ENCODE peak calls at places on chromosomes 12 and 14, in eight cellular contexts. K is DMS153, M is ELR, F is putamen, I is germinal center, N is thoracic aorta, B is EL, A is nephron progenitor cell. D is an unnamed sample.
A peak's percentile ranks its signal among the peaks of the same experiment; 100 is the strongest.

GRCh38 chr12:82527165-82527780 is 159.4 kb upstream of the TMTC2 start:
- DNase-seq in K (peak; percentile 43), M (peak; percentile 49), F (peak; percentile 86), I (peak; percentile 7), N (no peak), B (peak; percentile 42), A (peak; percentile 45), D (peak; percentile 52)

GRCh38 chr12:101231626-101232025 is 21.6 kb upstream of the SLC5A8 start:
- DNase-seq in K (no peak), M (no peak), F (no peak), I (no peak), N (no peak), B (no peak), A (no peak), D (no peak)

GRCh38 chr14:72777636-72778035 is 116.3 kb downstream of the DPF3 start:
- DNase-seq in K (no peak), M (no peak), F (no peak), I (no peak), N (no peak), B (no peak), A (no peak), D (no peak)

GRCh38 chr14:74244115-74244514 is 4.9 kb downstream of the VSX2 start:
- DNase-seq in K (no peak), M (no peak), F (no peak), I (no peak), N (no peak), B (no peak), A (no peak), D (no peak)

GRCh38 chr14:33908540-33909223 is 42.2 kb downstream of the EGLN3 start:
- DNase-seq in K (no peak), M (no peak), F (no peak), I (no peak), N (no peak), B (no peak), A (no peak), D (no peak)

GRCh38 chr12:94305293-94305957 is 154.2 kb downstream of the CEP83 start:
- DNase-seq in K (peak; percentile 92), M (no peak), F (no peak), I (no peak), N (no peak), B (no peak), A (no peak), D (no peak)

GRCh38 chr14:103819503-103820307 is 27.7 kb downstream of the PPP1R13B start:
- DNase-seq in K (peak; percentile 42), M (no peak), F (no peak), I (no peak), N (no peak), B (no peak), A (peak; percentile 25), D (peak; percentile 60)

GRCh38 chr12:63416788-63417187 is 251.5 kb downstream of the DPY19L2 start:
- DNase-seq in K (no peak), M (no peak), F (no peak), I (no peak), N (no peak), B (no peak), A (no peak), D (no peak)

GRCh38 chr12:39795481-39795880 is 175.9 kb upstream of the ABCD2 start:
- DNase-seq in K (no peak), M (no peak), F (no peak), I (no peak), N (no peak), B (no peak), A (no peak), D (no peak)

GRCh38 chr12:46299846-46300245 is 31.0 kb upstream of the SLC38A1 start:
- DNase-seq in K (peak; percentile 44), M (no peak), F (no peak), I (no peak), N (no peak), B (no peak), A (no peak), D (no peak)

GRCh38 chr14:88129306-88130056 is 124.5 kb downstream of the GPR65 start:
- DNase-seq in K (no peak), M (peak; percentile 39), F (peak; percentile 18), I (no peak), N (peak; percentile 8), B (peak; percentile 76), A (no peak), D (peak; percentile 58)

GRCh38 chr12:54975272-54975671 is 9.3 kb downstream of the TESPA1 start:
- DNase-seq in K (no peak), M (no peak), F (peak; percentile 63), I (no peak), N (no peak), B (no peak), A (no peak), D (no peak)

GRCh38 chr14:105178069-105178867 is 2.8 kb downstream of the NUDT14 start:
- DNase-seq in K (no peak), M (no peak), F (no peak), I (no peak), N (no peak), B (no peak), A (no peak), D (no peak)

GRCh38 chr12:71694099-71694820 is 8.4 kb downstream of the TMEM19 start:
- DNase-seq in K (no peak), M (no peak), F (no peak), I (peak; percentile 73), N (no peak), B (no peak), A (no peak), D (no peak)

GRCh38 chr12:19946549-19946948 is 421.8 kb upstream of the PDE3A start:
- DNase-seq in K (no peak), M (peak; percentile 78), F (no peak), I (no peak), N (peak; percentile 16), B (peak; percentile 96), A (no peak), D (no peak)

GRCh38 chr12:121115530-121115929 is 17.1 kb upstream of the P2RX7 start:
- DNase-seq in K (no peak), M (no peak), F (no peak), I (no peak), N (no peak), B (no peak), A (no peak), D (no peak)

GRCh38 chr14:94041551-94042346 is 15.6 kb downstream of the OTUB2 start:
- DNase-seq in K (no peak), M (peak; percentile 71), F (no peak), I (no peak), N (no peak), B (peak; percentile 79), A (no peak), D (peak; percentile 62)

GRCh38 chr14:23933706-23934105 is 19.9 kb upstream of the DHRS4 start:
- DNase-seq in K (no peak), M (no peak), F (no peak), I (no peak), N (no peak), B (no peak), A (peak; percentile 51), D (no peak)

GRCh38 chr12:127570793-127571360 is 696.1 kb upstream of the TMEM132C start:
- DNase-seq in K (no peak), M (no peak), F (no peak), I (no peak), N (no peak), B (no peak), A (no peak), D (no peak)

GRCh38 chr12:13374783-13375182 is 178.3 kb downstream of the EMP1 start:
- DNase-seq in K (no peak), M (no peak), F (no peak), I (no peak), N (no peak), B (no peak), A (no peak), D (no peak)

GRCh38 chr12:98369601-98370000 is 145.8 kb upstream of the TMPO start:
- DNase-seq in K (no peak), M (no peak), F (no peak), I (no peak), N (no peak), B (no peak), A (no peak), D (no peak)

GRCh38 chr14:99261916-99262787 is 9.8 kb downstream of the BCL11B start:
- DNase-seq in K (no peak), M (no peak), F (no peak), I (no peak), N (no peak), B (no peak), A (no peak), D (no peak)

GRCh38 chr12:14957769-14958168 is 3.6 kb downstream of the ARHGDIB start:
- DNase-seq in K (no peak), M (no peak), F (no peak), I (no peak), N (no peak), B (no peak), A (no peak), D (no peak)

GRCh38 chr14:99554184-99554583 is 49.8 kb downstream of the CCDC85C start:
- DNase-seq in K (no peak), M (no peak), F (no peak), I (no peak), N (no peak), B (no peak), A (no peak), D (peak; percentile 76)

GRCh38 chr12:26032719-26033241 is 74.3 kb downstream of the RASSF8 start:
- DNase-seq in K (no peak), M (no peak), F (no peak), I (no peak), N (no peak), B (peak; percentile 23), A (no peak), D (no peak)

GRCh38 chr12:110316861-110317260 is 35.8 kb downstream of the ATP2A2 start:
- DNase-seq in K (no peak), M (peak; percentile 76), F (peak; percentile 28), I (no peak), N (no peak), B (peak; percentile 79), A (no peak), D (no peak)

GRCh38 chr14:96666088-96666487 is 131.1 kb upstream of the VRK1 start:
- DNase-seq in K (no peak), M (no peak), F (no peak), I (no peak), N (no peak), B (no peak), A (no peak), D (no peak)

GRCh38 chr12:109827566-109828550 is 5.3 kb downstream of the TRPV4 start:
- DNase-seq in K (no peak), M (no peak), F (peak; percentile 15), I (no peak), N (peak; percentile 6), B (no peak), A (no peak), D (peak; percentile 37)

GRCh38 chr12:20248646-20249045 is 119.7 kb upstream of the PDE3A start:
- DNase-seq in K (no peak), M (no peak), F (no peak), I (no peak), N (no peak), B (no peak), A (no peak), D (no peak)

GRCh38 chr12:6215120-6215807 is 15.1 kb downstream of the CD9 start:
- DNase-seq in K (no peak), M (no peak), F (no peak), I (no peak), N (no peak), B (no peak), A (no peak), D (no peak)

GRCh38 chr14:29897181-29897580 is 30.5 kb downstream of the PRKD1 start:
- DNase-seq in K (no peak), M (no peak), F (no peak), I (no peak), N (no peak), B (no peak), A (no peak), D (no peak)